ENCODE peak calls at places on chromosomes 2 and 18, in ten cellular contexts. B is GM03348; R is right cardiac atrium; P is HTR-8/SVneo; C is immature natural killer cell; J is T-cell; N is cardiac muscle cell; L is mammary epithelial cell; F is stimulated activated CD4-positive, alpha-beta T cell treated with anti-CD3 and anti-CD28 coated beads, TNF-alpha, amount 100 ng/mL, for 48 hours; K is spleen. I is an unnamed sample.

GRCh38 chr2:142423603-142424002 is 292.8 kb upstream of the LRP1B start:
- DNase-seq in B (no peak), R (no peak), P (no peak), C (no peak), J (no peak), N (no peak), L (no peak), F (no peak), K (no peak), I (no peak)

GRCh38 chr2:17506736-17507616 is 11.3 kb downstream of the RAD51AP2 start:
- DNase-seq in B (no peak), R (no peak), P (no peak), C (no peak), J (no peak), N (no peak), L (peak; percentile 83), F (no peak), K (no peak), I (no peak)

GRCh38 chr2:203623616-203624015 is 82.8 kb upstream of the CD28 start:
- DNase-seq in B (peak; percentile 16), R (no peak), P (peak; percentile 14), C (no peak), J (no peak), N (no peak), L (peak; percentile 19), F (no peak), K (no peak), I (no peak)

GRCh38 chr2:218776488-218776887 is 5.5 kb upstream of the CYP27A1 start:
- DNase-seq in B (no peak), R (no peak), P (no peak), C (no peak), J (no peak), N (no peak), L (no peak), F (no peak), K (no peak), I (no peak)

GRCh38 chr2:119826370-119826961 is 66.7 kb downstream of the PTPN4 start:
- DNase-seq in B (peak; percentile 14), R (no peak), P (peak; percentile 21), C (peak; percentile 31), J (peak; percentile 14), N (peak; percentile 27), L (no peak), F (no peak), K (no peak), I (no peak)

GRCh38 chr2:223944704-223945531 is at the start of gene WDFY1:
- DNase-seq in B (peak; percentile 97), R (peak; percentile 96), P (peak; percentile 90), C (peak; percentile 81), J (peak; percentile 69), N (peak; percentile 95), L (peak; percentile 84), F (peak; percentile 70), K (peak; percentile 98), I (peak; percentile 81)

GRCh38 chr2:70553334-70553583 is 367 bp downstream of the TGFA start:
- DNase-seq in B (no peak), R (no peak), P (no peak), C (no peak), J (peak; percentile 3), N (no peak), L (peak; percentile 66), F (no peak), K (no peak), I (no peak)

GRCh38 chr2:144456680-144457079 is 63.2 kb downstream of the ZEB2 start:
- DNase-seq in B (peak; percentile 69), R (no peak), P (no peak), C (peak; percentile 47), J (no peak), N (peak; percentile 63), L (peak; percentile 46), F (no peak), K (no peak), I (no peak)

GRCh38 chr2:72004976-72005375 is 142.7 kb downstream of the CYP26B1 start:
- DNase-seq in B (no peak), R (no peak), P (no peak), C (no peak), J (no peak), N (no peak), L (no peak), F (no peak), K (no peak), I (no peak)

GRCh38 chr18:67599277-67599676 is 82.8 kb upstream of the DSEL start:
- DNase-seq in B (peak; percentile 43), R (no peak), P (peak; percentile 1), C (no peak), J (no peak), N (no peak), L (peak; percentile 7), F (no peak), K (no peak), I (no peak)

GRCh38 chr2:80527119-80527518 is 222.6 kb upstream of the LRRTM1 start:
- DNase-seq in B (no peak), R (no peak), P (no peak), C (no peak), J (no peak), N (no peak), L (no peak), F (no peak), K (no peak), I (no peak)

GRCh38 chr18:35481960-35482366 is 15.8 kb downstream of the INO80C start:
- DNase-seq in B (no peak), R (no peak), P (no peak), C (no peak), J (no peak), N (no peak), L (no peak), F (no peak), K (no peak), I (no peak)

GRCh38 chr2:7601990-7602389 is 684.8 kb downstream of the RNF144A start:
- DNase-seq in B (no peak), R (no peak), P (no peak), C (no peak), J (no peak), N (no peak), L (peak; percentile 20), F (no peak), K (no peak), I (no peak)

GRCh38 chr2:216372761-216373291 is 543 bp upstream of the MARCHF4 start:
- DNase-seq in B (peak; percentile 54), R (no peak), P (peak; percentile 30), C (no peak), J (no peak), N (no peak), L (peak; percentile 63), F (no peak), K (no peak), I (no peak)

GRCh38 chr2:235268535-235268934 is 225.3 kb upstream of the AGAP1 start:
- DNase-seq in B (peak; percentile 69), R (no peak), P (peak; percentile 34), C (no peak), J (no peak), N (no peak), L (no peak), F (no peak), K (no peak), I (no peak)

GRCh38 chr2:95277246-95277906 is 3.1 kb downstream of the PROM2 start:
- DNase-seq in B (no peak), R (peak; percentile 7), P (peak; percentile 42), C (no peak), J (no peak), N (no peak), L (peak; percentile 62), F (no peak), K (no peak), I (no peak)

GRCh38 chr2:23376972-23377371 is 8.0 kb upstream of the KLHL29 start:
- DNase-seq in B (no peak), R (no peak), P (no peak), C (no peak), J (no peak), N (no peak), L (no peak), F (no peak), K (no peak), I (no peak)

GRCh38 chr18:24055878-24056277 is 41.3 kb downstream of the TTC39C start:
- DNase-seq in B (no peak), R (no peak), P (no peak), C (no peak), J (no peak), N (peak; percentile 38), L (no peak), F (no peak), K (no peak), I (no peak)

GRCh38 chr2:225756198-225756597 is 356.7 kb downstream of the NYAP2 start:
- DNase-seq in B (no peak), R (no peak), P (no peak), C (no peak), J (no peak), N (no peak), L (no peak), F (no peak), K (no peak), I (no peak)

GRCh38 chr2:240785424-240786335 is 34.3 kb downstream of the KIF1A start:
- DNase-seq in B (no peak), R (peak; percentile 40), P (no peak), C (no peak), J (no peak), N (no peak), L (no peak), F (no peak), K (peak; percentile 73), I (no peak)

GRCh38 chr2:226411206-226411605 is 388.4 kb downstream of the IRS1 start:
- DNase-seq in B (no peak), R (no peak), P (no peak), C (no peak), J (no peak), N (no peak), L (no peak), F (no peak), K (no peak), I (no peak)

GRCh38 chr18:63085611-63086010 is 234.0 kb downstream of the BCL2 start:
- DNase-seq in B (no peak), R (no peak), P (no peak), C (no peak), J (no peak), N (no peak), L (no peak), F (no peak), K (no peak), I (no peak)

GRCh38 chr2:19673213-19673791 is 228.5 kb downstream of the TTC32 start:
- DNase-seq in B (peak; percentile 33), R (peak; percentile 74), P (no peak), C (no peak), J (no peak), N (no peak), L (no peak), F (no peak), K (no peak), I (no peak)

GRCh38 chr2:231199219-231199618 is 788 bp downstream of the ARMC9 start:
- DNase-seq in B (peak; percentile 51), R (no peak), P (no peak), C (no peak), J (no peak), N (no peak), L (peak; percentile 51), F (no peak), K (no peak), I (no peak)

GRCh38 chr2:96770451-96770850 is 9.7 kb downstream of the CNNM4 start:
- DNase-seq in B (no peak), R (no peak), P (no peak), C (no peak), J (no peak), N (no peak), L (no peak), F (no peak), K (no peak), I (no peak)

GRCh38 chr2:138780908-138781307 is 718 bp upstream of the NXPH2 start:
- DNase-seq in B (no peak), R (no peak), P (no peak), C (no peak), J (no peak), N (peak; percentile 13), L (no peak), F (no peak), K (no peak), I (no peak)